ENCODE peak calls at places on chromosome 7, in nine cellular contexts. J is GM12878, R is heart left ventricle, L is HCT116, V is IMR-90, Q is right lobe of liver, C is HepG2, K is body of pancreas, S is A549. X is an unnamed sample.

GRCh38 chr7:157460721-157461120 is 123.9 kb downstream of the DNAJB6 start:
- ATAC-seq in C (no peak), S (no peak), V (no peak), K (no peak), R (no peak), Q (no peak), J (no peak), L (no peak), X (no peak)

GRCh38 chr7:28068811-28069216 is 111.8 kb downstream of the JAZF1 start:
- ATAC-seq in K (no peak), V (peak; percentile 42), J (no peak), Q (no peak), L (no peak), C (no peak), R (no peak), S (peak; percentile 62), X (no peak)

GRCh38 chr7:17722798-17723197 is 217.5 kb downstream of the SNX13 start:
- ATAC-seq in C (no peak), R (no peak), K (no peak), S (no peak), L (no peak), Q (no peak), J (no peak), V (no peak), X (no peak)

GRCh38 chr7:116234517-116235200 is 24.3 kb downstream of the TES start:
- ATAC-seq in K (no peak), S (no peak), C (no peak), V (no peak), R (no peak), L (no peak), J (no peak), Q (no peak), X (no peak)

GRCh38 chr7:45683556-45684148 is 109.5 kb downstream of the ADCY1 start:
- ATAC-seq in Q (no peak), K (no peak), S (no peak), C (no peak), J (no peak), L (no peak), V (no peak), R (no peak), X (no peak)

GRCh38 chr7:130084037-130084875 is 13.9 kb downstream of the KLHDC10 start:
- ATAC-seq in R (no peak), J (peak; percentile 79), C (peak; percentile 68), K (peak; percentile 45), Q (peak; percentile 50), L (peak; percentile 89), V (no peak), S (peak; percentile 77), X (no peak)

GRCh38 chr7:155629171-155629570 is 15.3 kb upstream of the RBM33 start:
- ATAC-seq in C (no peak), K (no peak), V (no peak), R (no peak), L (no peak), J (no peak), S (no peak), Q (no peak), X (no peak)

GRCh38 chr7:73704640-73705550 is 14.6 kb downstream of the STX1A start:
- ATAC-seq in R (no peak), C (no peak), V (peak; percentile 21), S (peak; percentile 49), L (no peak), Q (no peak), K (no peak), J (no peak), X (no peak)

GRCh38 chr7:946256-946996 is 8.1 kb downstream of the ADAP1 start:
- ATAC-seq in K (no peak), V (no peak), S (no peak), L (peak; percentile 13), Q (no peak), J (no peak), R (no peak), C (peak; percentile 49), X (no peak)

GRCh38 chr7:131111081-131111576 is 216.5 kb upstream of the MKLN1 start:
- ATAC-seq in R (peak; percentile 60), V (no peak), Q (peak; percentile 39), S (no peak), K (peak; percentile 28), J (peak; percentile 20), C (no peak), L (no peak), X (no peak)

GRCh38 chr7:91031757-91032156 is 232.5 kb upstream of the FZD1 start:
- ATAC-seq in K (no peak), J (no peak), Q (no peak), R (no peak), V (no peak), L (no peak), C (no peak), S (no peak), X (no peak)

GRCh38 chr7:93043393-93043985 is 74.3 kb downstream of the SAMD9 start:
- ATAC-seq in S (no peak), J (peak; percentile 20), V (peak; percentile 70), R (no peak), L (peak; percentile 93), Q (no peak), K (peak; percentile 18), C (no peak), X (no peak)

GRCh38 chr7:142300689-142301088 is 42.8 kb upstream of the PRSS58 start:
- ATAC-seq in V (no peak), L (peak; percentile 73), C (peak; percentile 29), J (peak; percentile 47), K (no peak), S (no peak), Q (no peak), R (no peak), X (no peak)

GRCh38 chr7:90238017-90238416 is 7.0 kb upstream of the CFAP69 start:
- ATAC-seq in J (no peak), K (no peak), R (no peak), L (no peak), S (no peak), C (peak; percentile 40), V (no peak), Q (no peak), X (no peak)

GRCh38 chr7:3091631-3092030 is 48.0 kb upstream of the CARD11 start:
- ATAC-seq in L (no peak), R (no peak), K (no peak), C (no peak), S (no peak), V (no peak), J (no peak), Q (no peak), X (no peak)
- H3K4me1 ChIP-seq in L (no peaks in the 10 kb centered on the region), R (no peaks in the 10 kb centered on the region), K (no peaks in the 10 kb centered on the region), C (no peaks in the 10 kb centered on the region), S (no peaks in the 10 kb centered on the region), V (peaks cover 2% of the 10 kb centered on the region), J (peaks cover 16% of the 10 kb centered on the region), Q (no peaks in the 10 kb centered on the region), X (no peaks in the 10 kb centered on the region)

DNA sequence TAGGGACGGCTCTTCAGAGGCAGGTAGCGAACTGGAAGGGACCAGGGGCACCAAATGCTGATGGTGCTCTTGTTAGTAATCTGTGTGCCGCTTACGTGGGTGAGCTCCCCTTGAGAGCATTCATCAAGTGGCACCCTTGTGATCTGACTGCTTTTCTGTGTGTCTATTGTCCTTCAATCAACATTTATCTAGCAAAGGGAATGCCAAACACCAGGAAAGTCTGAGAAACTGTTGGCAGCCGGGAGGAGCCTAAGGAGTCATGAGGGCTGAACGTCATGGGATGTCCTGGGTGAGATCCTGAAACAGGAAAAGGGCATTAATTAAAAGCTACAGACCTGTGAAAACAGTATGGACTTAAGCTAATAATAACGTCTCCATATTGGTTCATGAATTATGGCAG is 733.1 kb downstream of the TYW1 start:
- ATAC-seq in K (no peak), J (no peak), Q (no peak), L (no peak), S (no peak), V (no peak), C (no peak), R (no peak), X (no peak)
- TF ChIP-seq POLR2A in K (no peak), J (no peak), Q (no peak), L (no peak), S (no peak), V (no peak), C (no peak), R (no peak), X (no peak)

DNA sequence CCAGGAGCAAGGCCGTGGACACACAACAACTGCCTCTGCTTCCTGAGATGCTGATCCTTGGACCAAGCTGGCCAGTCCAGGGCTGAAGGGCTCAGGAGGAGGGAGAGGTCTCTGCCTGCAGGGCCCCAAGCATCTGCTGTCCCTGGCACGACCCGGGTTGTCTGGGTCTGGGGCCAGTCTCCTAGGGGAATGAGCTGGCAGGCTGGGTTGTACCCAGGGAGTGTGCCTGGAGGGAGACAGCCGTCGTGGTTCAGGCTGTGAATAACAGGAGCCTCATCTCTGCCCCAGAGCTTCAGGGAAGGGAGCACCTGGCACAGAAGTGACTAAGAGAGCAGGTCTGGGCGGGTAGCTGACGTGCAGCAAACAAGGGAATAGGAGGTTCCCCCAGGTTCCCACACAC is 17.9 kb upstream of the SERPINE1 start:
- ATAC-seq in L (peak; percentile 44), K (no peak), C (peak; percentile 61), R (no peak), J (peak; percentile 38), S (peak; percentile 85), Q (no peak), V (peak; percentile 24), X (no peak)
- H3K27ac ChIP-seq in L (no peak overlapping the region), K (no peak overlapping the region), C (peak overlapping the region; percentile 51), R (no peak overlapping the region), J (no peak overlapping the region), S (peak overlapping the region; percentile 94), Q (no peak overlapping the region), V (no peak overlapping the region), X (peak overlapping the region; percentile 7)

GRCh38 chr7:36215017-36215621 is 62.1 kb downstream of the EEPD1 start:
- ATAC-seq in J (no peak), R (no peak), K (no peak), L (no peak), S (no peak), V (no peak), Q (no peak), C (no peak), X (no peak)
- H3K4me1 ChIP-seq in J (no peaks in the 10 kb centered on the region), R (no peaks in the 10 kb centered on the region), K (peaks cover 18% of the 10 kb centered on the region), L (no peaks in the 10 kb centered on the region), S (peaks cover 27% of the 10 kb centered on the region), V (peaks cover 27% of the 10 kb centered on the region), Q (no peaks in the 10 kb centered on the region), C (peaks cover 39% of the 10 kb centered on the region), X (peaks cover 14% of the 10 kb centered on the region)

GRCh38 chr7:107680478-107680877 is 19.9 kb downstream of the SLC26A4 start:
- ATAC-seq in Q (no peak), V (no peak), R (no peak), J (no peak), K (no peak), L (no peak), S (no peak), C (no peak), X (no peak)
- TF ChIP-seq POLR2A in Q (no peak), V (no peak), R (no peak), J (no peak), K (no peak), L (no peak), S (no peak), C (no peak), X (no peak)

DNA sequence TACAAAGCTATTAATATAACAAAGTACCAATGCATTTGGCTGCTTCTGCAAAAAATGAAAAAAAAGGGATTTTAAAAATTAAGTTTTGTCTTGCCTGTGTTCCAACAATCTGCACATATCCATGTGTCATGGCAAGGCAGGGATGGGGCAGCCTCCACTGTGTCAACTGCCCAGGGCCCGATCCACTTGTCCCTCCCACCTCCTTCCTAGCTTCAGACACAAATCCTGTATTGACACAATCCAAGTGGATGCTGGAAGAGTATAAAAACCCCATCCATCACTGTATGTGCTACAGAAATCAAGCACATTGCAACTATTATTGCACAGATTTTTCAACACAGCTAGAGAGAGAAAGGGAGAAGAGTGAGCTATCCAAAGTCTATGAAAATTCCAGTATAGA is 106.5 kb downstream of the ELMO1 start:
- ATAC-seq in K (no peak), J (peak; percentile 3), S (no peak), R (no peak), L (no peak), C (no peak), V (no peak), Q (no peak), X (no peak)
- H3K27ac ChIP-seq in K (no peak overlapping the region), J (peak overlapping the region; percentile 85), S (no peak overlapping the region), R (peak overlapping the region; percentile 11), L (no peak overlapping the region), C (no peak overlapping the region), V (no peak overlapping the region), Q (no peak overlapping the region), X (no peak overlapping the region)

X was measured in gastroesophageal sphincter.